ENCODE peak calls at places on chromosomes 6 and 20, in nine cellular contexts. One of them, this sample, is unnamed.

GRCh38 chr20:33679758-33680485 is 5.7 kb upstream of the NECAB3 start:
- DNase-seq in heart right ventricle: no peak
- DNase-seq in stimulated activated CD4-positive, alpha-beta T cell treated with anti-CD3 and anti-CD28 coated beads, Interleukin-15, amount 100 ng/mL, for 1 hour: no peak
- DNase-seq in HEK293T: no peak
- DNase-seq in stromal cell of bone marrow: no peak
- DNase-seq in H9: no peak
- DNase-seq in fibroblast of the aortic adventitia: no peak
- DNase-seq in SHP77 treated with DMSO at 0.1 percent for 48 hours: no peak
- DNase-seq in erythroblast: no peak
- DNase-seq in this sample: no peak

GRCh38 chr6:129006685-129007514 is 124.0 kb downstream of the LAMA2 start:
- DNase-seq in heart right ventricle: no peak
- DNase-seq in stimulated activated CD4-positive, alpha-beta T cell treated with anti-CD3 and anti-CD28 coated beads, Interleukin-15, amount 100 ng/mL, for 1 hour: no peak
- DNase-seq in HEK293T: no peak
- DNase-seq in stromal cell of bone marrow: no peak
- DNase-seq in H9: no peak
- DNase-seq in fibroblast of the aortic adventitia: no peak
- DNase-seq in SHP77 treated with DMSO at 0.1 percent for 48 hours: no peak
- DNase-seq in erythroblast: no peak
- DNase-seq in this sample: no peak

GRCh38 chr20:14507711-14508110 is 170.3 kb upstream of the FLRT3 start:
- DNase-seq in heart right ventricle: no peak
- DNase-seq in stimulated activated CD4-positive, alpha-beta T cell treated with anti-CD3 and anti-CD28 coated beads, Interleukin-15, amount 100 ng/mL, for 1 hour: no peak
- DNase-seq in HEK293T: no peak
- DNase-seq in stromal cell of bone marrow: no peak
- DNase-seq in H9: no peak
- DNase-seq in fibroblast of the aortic adventitia: no peak
- DNase-seq in SHP77 treated with DMSO at 0.1 percent for 48 hours: no peak
- DNase-seq in erythroblast: no peak
- DNase-seq in this sample: no peak

GRCh38 chr6:170149681-170150589 is 140.9 kb downstream of the DLL1 start:
- DNase-seq in heart right ventricle: no peak
- DNase-seq in stimulated activated CD4-positive, alpha-beta T cell treated with anti-CD3 and anti-CD28 coated beads, Interleukin-15, amount 100 ng/mL, for 1 hour: no peak
- DNase-seq in HEK293T: no peak
- DNase-seq in stromal cell of bone marrow: no peak
- DNase-seq in H9: no peak
- DNase-seq in fibroblast of the aortic adventitia: no peak
- DNase-seq in SHP77 treated with DMSO at 0.1 percent for 48 hours: peak
- DNase-seq in erythroblast: no peak
- DNase-seq in this sample: no peak

GRCh38 chr20:611047-611842 is 1.1 kb upstream of the TCF15 start:
- DNase-seq in heart right ventricle: no peak
- DNase-seq in stimulated activated CD4-positive, alpha-beta T cell treated with anti-CD3 and anti-CD28 coated beads, Interleukin-15, amount 100 ng/mL, for 1 hour: no peak
- DNase-seq in HEK293T: no peak
- DNase-seq in stromal cell of bone marrow: no peak
- DNase-seq in H9: no peak
- DNase-seq in fibroblast of the aortic adventitia: no peak
- DNase-seq in SHP77 treated with DMSO at 0.1 percent for 48 hours: no peak
- DNase-seq in erythroblast: no peak
- DNase-seq in this sample: no peak

GRCh38 chr20:6123650-6124014 is 802 bp upstream of the FERMT1 start:
- DNase-seq in heart right ventricle: no peak
- DNase-seq in stimulated activated CD4-positive, alpha-beta T cell treated with anti-CD3 and anti-CD28 coated beads, Interleukin-15, amount 100 ng/mL, for 1 hour: no peak
- DNase-seq in HEK293T: no peak
- DNase-seq in stromal cell of bone marrow: no peak
- DNase-seq in H9: no peak
- DNase-seq in fibroblast of the aortic adventitia: no peak
- DNase-seq in SHP77 treated with DMSO at 0.1 percent for 48 hours: peak
- DNase-seq in erythroblast: no peak
- DNase-seq in this sample: no peak

GRCh38 chr20:56748476-56749377 is 119.6 kb downstream of the TFAP2C start:
- DNase-seq in heart right ventricle: no peak
- DNase-seq in stimulated activated CD4-positive, alpha-beta T cell treated with anti-CD3 and anti-CD28 coated beads, Interleukin-15, amount 100 ng/mL, for 1 hour: no peak
- DNase-seq in HEK293T: no peak
- DNase-seq in stromal cell of bone marrow: no peak
- DNase-seq in H9: no peak
- DNase-seq in fibroblast of the aortic adventitia: no peak
- DNase-seq in SHP77 treated with DMSO at 0.1 percent for 48 hours: no peak
- DNase-seq in erythroblast: no peak
- DNase-seq in this sample: no peak

GRCh38 chr6:25263602-25264001 is 15.6 kb upstream of the CARMIL1 start:
- DNase-seq in heart right ventricle: no peak
- DNase-seq in stimulated activated CD4-positive, alpha-beta T cell treated with anti-CD3 and anti-CD28 coated beads, Interleukin-15, amount 100 ng/mL, for 1 hour: no peak
- DNase-seq in HEK293T: no peak
- DNase-seq in stromal cell of bone marrow: peak
- DNase-seq in H9: no peak
- DNase-seq in fibroblast of the aortic adventitia: peak
- DNase-seq in SHP77 treated with DMSO at 0.1 percent for 48 hours: no peak
- DNase-seq in erythroblast: no peak
- DNase-seq in this sample: no peak

GRCh38 chr20:63693079-63693974 is 3.1 kb upstream of the TNFRSF6B start:
- DNase-seq in heart right ventricle: no peak
- DNase-seq in stimulated activated CD4-positive, alpha-beta T cell treated with anti-CD3 and anti-CD28 coated beads, Interleukin-15, amount 100 ng/mL, for 1 hour: no peak
- DNase-seq in HEK293T: no peak
- DNase-seq in stromal cell of bone marrow: no peak
- DNase-seq in H9: no peak
- DNase-seq in fibroblast of the aortic adventitia: no peak
- DNase-seq in SHP77 treated with DMSO at 0.1 percent for 48 hours: no peak
- DNase-seq in erythroblast: no peak
- DNase-seq in this sample: no peak

GRCh38 chr6:121158924-121159323 is 175.4 kb downstream of the TBC1D32 start:
- DNase-seq in heart right ventricle: no peak
- DNase-seq in stimulated activated CD4-positive, alpha-beta T cell treated with anti-CD3 and anti-CD28 coated beads, Interleukin-15, amount 100 ng/mL, for 1 hour: no peak
- DNase-seq in HEK293T: no peak
- DNase-seq in stromal cell of bone marrow: no peak
- DNase-seq in H9: no peak
- DNase-seq in fibroblast of the aortic adventitia: no peak
- DNase-seq in SHP77 treated with DMSO at 0.1 percent for 48 hours: no peak
- DNase-seq in erythroblast: no peak
- DNase-seq in this sample: no peak

GRCh38 chr20:16011061-16011460 is 562.2 kb downstream of the KIF16B start:
- DNase-seq in heart right ventricle: no peak
- DNase-seq in stimulated activated CD4-positive, alpha-beta T cell treated with anti-CD3 and anti-CD28 coated beads, Interleukin-15, amount 100 ng/mL, for 1 hour: no peak
- DNase-seq in HEK293T: no peak
- DNase-seq in stromal cell of bone marrow: no peak
- DNase-seq in H9: no peak
- DNase-seq in fibroblast of the aortic adventitia: no peak
- DNase-seq in SHP77 treated with DMSO at 0.1 percent for 48 hours: no peak
- DNase-seq in erythroblast: no peak
- DNase-seq in this sample: no peak

GRCh38 chr20:25537890-25538289 is 47.4 kb downstream of the NINL start:
- DNase-seq in heart right ventricle: no peak
- DNase-seq in stimulated activated CD4-positive, alpha-beta T cell treated with anti-CD3 and anti-CD28 coated beads, Interleukin-15, amount 100 ng/mL, for 1 hour: no peak
- DNase-seq in HEK293T: no peak
- DNase-seq in stromal cell of bone marrow: no peak
- DNase-seq in H9: no peak
- DNase-seq in fibroblast of the aortic adventitia: no peak
- DNase-seq in SHP77 treated with DMSO at 0.1 percent for 48 hours: no peak
- DNase-seq in erythroblast: no peak
- DNase-seq in this sample: no peak

GRCh38 chr6:56406276-56407269 is 159.2 kb upstream of the COL21A1 start:
- DNase-seq in heart right ventricle: no peak
- DNase-seq in stimulated activated CD4-positive, alpha-beta T cell treated with anti-CD3 and anti-CD28 coated beads, Interleukin-15, amount 100 ng/mL, for 1 hour: no peak
- DNase-seq in HEK293T: no peak
- DNase-seq in stromal cell of bone marrow: no peak
- DNase-seq in H9: no peak
- DNase-seq in fibroblast of the aortic adventitia: no peak
- DNase-seq in SHP77 treated with DMSO at 0.1 percent for 48 hours: no peak
- DNase-seq in erythroblast: no peak
- DNase-seq in this sample: no peak

GRCh38 chr6:27280064-27280539 is 32.0 kb downstream of the POM121L2 start:
- DNase-seq in heart right ventricle: no peak
- DNase-seq in stimulated activated CD4-positive, alpha-beta T cell treated with anti-CD3 and anti-CD28 coated beads, Interleukin-15, amount 100 ng/mL, for 1 hour: no peak
- DNase-seq in HEK293T: peak
- DNase-seq in stromal cell of bone marrow: no peak
- DNase-seq in H9: peak
- DNase-seq in fibroblast of the aortic adventitia: peak
- DNase-seq in SHP77 treated with DMSO at 0.1 percent for 48 hours: peak
- DNase-seq in erythroblast: peak
- DNase-seq in this sample: no peak

GRCh38 chr6:157089258-157089657 is 234.1 kb downstream of the TMEM242 start:
- DNase-seq in heart right ventricle: no peak
- DNase-seq in stimulated activated CD4-positive, alpha-beta T cell treated with anti-CD3 and anti-CD28 coated beads, Interleukin-15, amount 100 ng/mL, for 1 hour: no peak
- DNase-seq in HEK293T: peak
- DNase-seq in stromal cell of bone marrow: peak
- DNase-seq in H9: peak
- DNase-seq in fibroblast of the aortic adventitia: peak
- DNase-seq in SHP77 treated with DMSO at 0.1 percent for 48 hours: no peak
- DNase-seq in erythroblast: no peak
- DNase-seq in this sample: no peak

GRCh38 chr6:36772401-36772800 is 66.8 kb downstream of the CPNE5 start:
- DNase-seq in heart right ventricle: no peak
- DNase-seq in stimulated activated CD4-positive, alpha-beta T cell treated with anti-CD3 and anti-CD28 coated beads, Interleukin-15, amount 100 ng/mL, for 1 hour: no peak
- DNase-seq in HEK293T: no peak
- DNase-seq in stromal cell of bone marrow: no peak
- DNase-seq in H9: no peak
- DNase-seq in fibroblast of the aortic adventitia: no peak
- DNase-seq in SHP77 treated with DMSO at 0.1 percent for 48 hours: no peak
- DNase-seq in erythroblast: no peak
- DNase-seq in this sample: no peak

GRCh38 chr6:153949606-153950005 is 89.4 kb upstream of the OPRM1 start:
- DNase-seq in heart right ventricle: no peak
- DNase-seq in stimulated activated CD4-positive, alpha-beta T cell treated with anti-CD3 and anti-CD28 coated beads, Interleukin-15, amount 100 ng/mL, for 1 hour: no peak
- DNase-seq in HEK293T: no peak
- DNase-seq in stromal cell of bone marrow: no peak
- DNase-seq in H9: no peak
- DNase-seq in fibroblast of the aortic adventitia: no peak
- DNase-seq in SHP77 treated with DMSO at 0.1 percent for 48 hours: no peak
- DNase-seq in erythroblast: no peak
- DNase-seq in this sample: no peak

GRCh38 chr6:83511901-83512681 is at the start of gene PRSS35:
- DNase-seq in heart right ventricle: peak
- DNase-seq in stimulated activated CD4-positive, alpha-beta T cell treated with anti-CD3 and anti-CD28 coated beads, Interleukin-15, amount 100 ng/mL, for 1 hour: no peak
- DNase-seq in HEK293T: peak
- DNase-seq in stromal cell of bone marrow: no peak
- DNase-seq in H9: peak
- DNase-seq in fibroblast of the aortic adventitia: peak
- DNase-seq in SHP77 treated with DMSO at 0.1 percent for 48 hours: peak
- DNase-seq in erythroblast: peak
- DNase-seq in this sample: no peak

GRCh38 chr20:1469925-1470571 is 3.4 kb upstream of the NSFL1C start:
- DNase-seq in heart right ventricle: peak
- DNase-seq in stimulated activated CD4-positive, alpha-beta T cell treated with anti-CD3 and anti-CD28 coated beads, Interleukin-15, amount 100 ng/mL, for 1 hour: no peak
- DNase-seq in HEK293T: peak
- DNase-seq in stromal cell of bone marrow: peak
- DNase-seq in H9: peak
- DNase-seq in fibroblast of the aortic adventitia: peak
- DNase-seq in SHP77 treated with DMSO at 0.1 percent for 48 hours: peak
- DNase-seq in erythroblast: peak
- DNase-seq in this sample: peak

GRCh38 chr20:25361287-25361683 is 29.4 kb downstream of the ABHD12 start:
- DNase-seq in heart right ventricle: no peak
- DNase-seq in stimulated activated CD4-positive, alpha-beta T cell treated with anti-CD3 and anti-CD28 coated beads, Interleukin-15, amount 100 ng/mL, for 1 hour: no peak
- DNase-seq in HEK293T: no peak
- DNase-seq in stromal cell of bone marrow: no peak
- DNase-seq in H9: no peak
- DNase-seq in fibroblast of the aortic adventitia: peak
- DNase-seq in SHP77 treated with DMSO at 0.1 percent for 48 hours: no peak
- DNase-seq in erythroblast: no peak
- DNase-seq in this sample: no peak

GRCh38 chr6:79798841-79799240 is 148.5 kb downstream of the ELOVL4 start:
- DNase-seq in heart right ventricle: no peak
- DNase-seq in stimulated activated CD4-positive, alpha-beta T cell treated with anti-CD3 and anti-CD28 coated beads, Interleukin-15, amount 100 ng/mL, for 1 hour: no peak
- DNase-seq in HEK293T: no peak
- DNase-seq in stromal cell of bone marrow: no peak
- DNase-seq in H9: no peak
- DNase-seq in fibroblast of the aortic adventitia: no peak
- DNase-seq in SHP77 treated with DMSO at 0.1 percent for 48 hours: no peak
- DNase-seq in erythroblast: no peak
- DNase-seq in this sample: no peak

GRCh38 chr20:48489046-48489463 is 338.7 kb downstream of the PREX1 start:
- DNase-seq in heart right ventricle: no peak
- DNase-seq in stimulated activated CD4-positive, alpha-beta T cell treated with anti-CD3 and anti-CD28 coated beads, Interleukin-15, amount 100 ng/mL, for 1 hour: no peak
- DNase-seq in HEK293T: no peak
- DNase-seq in stromal cell of bone marrow: no peak
- DNase-seq in H9: no peak
- DNase-seq in fibroblast of the aortic adventitia: no peak
- DNase-seq in SHP77 treated with DMSO at 0.1 percent for 48 hours: no peak
- DNase-seq in erythroblast: no peak
- DNase-seq in this sample: no peak

GRCh38 chr20:11654766-11655165 is 262.9 kb upstream of the BTBD3 start:
- DNase-seq in heart right ventricle: no peak
- DNase-seq in stimulated activated CD4-positive, alpha-beta T cell treated with anti-CD3 and anti-CD28 coated beads, Interleukin-15, amount 100 ng/mL, for 1 hour: no peak
- DNase-seq in HEK293T: no peak
- DNase-seq in stromal cell of bone marrow: no peak
- DNase-seq in H9: no peak
- DNase-seq in fibroblast of the aortic adventitia: no peak
- DNase-seq in SHP77 treated with DMSO at 0.1 percent for 48 hours: no peak
- DNase-seq in erythroblast: no peak
- DNase-seq in this sample: no peak

GRCh38 chr20:12722096-12722495 is 286.7 kb upstream of the SPTLC3 start:
- DNase-seq in heart right ventricle: no peak
- DNase-seq in stimulated activated CD4-positive, alpha-beta T cell treated with anti-CD3 and anti-CD28 coated beads, Interleukin-15, amount 100 ng/mL, for 1 hour: no peak
- DNase-seq in HEK293T: no peak
- DNase-seq in stromal cell of bone marrow: no peak
- DNase-seq in H9: no peak
- DNase-seq in fibroblast of the aortic adventitia: no peak
- DNase-seq in SHP77 treated with DMSO at 0.1 percent for 48 hours: no peak
- DNase-seq in erythroblast: no peak
- DNase-seq in this sample: no peak

GRCh38 chr20:59640267-59640666 is 35.9 kb downstream of the PHACTR3 start:
- DNase-seq in heart right ventricle: no peak
- DNase-seq in stimulated activated CD4-positive, alpha-beta T cell treated with anti-CD3 and anti-CD28 coated beads, Interleukin-15, amount 100 ng/mL, for 1 hour: no peak
- DNase-seq in HEK293T: no peak
- DNase-seq in stromal cell of bone marrow: no peak
- DNase-seq in H9: no peak
- DNase-seq in fibroblast of the aortic adventitia: no peak
- DNase-seq in SHP77 treated with DMSO at 0.1 percent for 48 hours: no peak
- DNase-seq in erythroblast: no peak
- DNase-seq in this sample: no peak

GRCh38 chr6:154276810-154277577 is 79.6 kb downstream of the IPCEF1 start:
- DNase-seq in heart right ventricle: no peak
- DNase-seq in stimulated activated CD4-positive, alpha-beta T cell treated with anti-CD3 and anti-CD28 coated beads, Interleukin-15, amount 100 ng/mL, for 1 hour: no peak
- DNase-seq in HEK293T: peak
- DNase-seq in stromal cell of bone marrow: peak
- DNase-seq in H9: no peak
- DNase-seq in fibroblast of the aortic adventitia: peak
- DNase-seq in SHP77 treated with DMSO at 0.1 percent for 48 hours: peak
- DNase-seq in erythroblast: peak
- DNase-seq in this sample: no peak

GRCh38 chr20:2713285-2713684 is 20.7 kb downstream of the EBF4 start:
- DNase-seq in heart right ventricle: no peak
- DNase-seq in stimulated activated CD4-positive, alpha-beta T cell treated with anti-CD3 and anti-CD28 coated beads, Interleukin-15, amount 100 ng/mL, for 1 hour: no peak
- DNase-seq in HEK293T: no peak
- DNase-seq in stromal cell of bone marrow: no peak
- DNase-seq in H9: no peak
- DNase-seq in fibroblast of the aortic adventitia: no peak
- DNase-seq in SHP77 treated with DMSO at 0.1 percent for 48 hours: no peak
- DNase-seq in erythroblast: peak
- DNase-seq in this sample: no peak

GRCh38 chr20:38907918-38908677 is 18.1 kb upstream of the FAM83D start:
- DNase-seq in heart right ventricle: no peak
- DNase-seq in stimulated activated CD4-positive, alpha-beta T cell treated with anti-CD3 and anti-CD28 coated beads, Interleukin-15, amount 100 ng/mL, for 1 hour: no peak
- DNase-seq in HEK293T: no peak
- DNase-seq in stromal cell of bone marrow: no peak
- DNase-seq in H9: no peak
- DNase-seq in fibroblast of the aortic adventitia: no peak
- DNase-seq in SHP77 treated with DMSO at 0.1 percent for 48 hours: no peak
- DNase-seq in erythroblast: no peak
- DNase-seq in this sample: no peak

GRCh38 chr6:38221236-38221635 is 401.7 kb downstream of the ZFAND3 start:
- DNase-seq in heart right ventricle: no peak
- DNase-seq in stimulated activated CD4-positive, alpha-beta T cell treated with anti-CD3 and anti-CD28 coated beads, Interleukin-15, amount 100 ng/mL, for 1 hour: no peak
- DNase-seq in HEK293T: no peak
- DNase-seq in stromal cell of bone marrow: no peak
- DNase-seq in H9: no peak
- DNase-seq in fibroblast of the aortic adventitia: no peak
- DNase-seq in SHP77 treated with DMSO at 0.1 percent for 48 hours: no peak
- DNase-seq in erythroblast: no peak
- DNase-seq in this sample: no peak